ENCODE peak calls at places on chromosomes 2 and 18, in ten cellular contexts. S, B, P, L, F, H, K, O, T and X are unnamed samples.

GRCh38 chr18:31646332-31646822 is 38.0 kb downstream of the B4GALT6 start:
- DNase-seq in S (peak; percentile 24), B (no peak), P (no peak), L (no peak), F (no peak), H (no peak), K (no peak), O (no peak), T (no peak), X (no peak)

GRCh38 chr2:62112192-62112591 is 83.7 kb upstream of the B3GNT2 start:
- DNase-seq in S (peak; percentile 17), B (no peak), P (peak; percentile 16), L (no peak), F (no peak), H (no peak), K (no peak), O (peak; percentile 26), T (no peak), X (peak; percentile 39)

GRCh38 chr2:196660264-196660663 is 20.7 kb downstream of the CCDC150 start:
- DNase-seq in S (no peak), B (no peak), P (peak; percentile 56), L (no peak), F (no peak), H (no peak), K (peak; percentile 42), O (no peak), T (no peak), X (peak; percentile 49)

GRCh38 chr2:29143657-29144056 is 28.4 kb downstream of the CLIP4 start:
- DNase-seq in S (no peak), B (no peak), P (no peak), L (no peak), F (no peak), H (no peak), K (no peak), O (no peak), T (no peak), X (no peak)

GRCh38 chr2:47029737-47030524 is 114.3 kb upstream of the MCFD2 start:
- DNase-seq in S (no peak), B (no peak), P (no peak), L (no peak), F (no peak), H (no peak), K (peak; percentile 18), O (no peak), T (no peak), X (peak; percentile 81)

GRCh38 chr2:190679813-190680591 is 31.1 kb downstream of the NAB1 start:
- DNase-seq in S (no peak), B (peak; percentile 37), P (peak; percentile 34), L (no peak), F (peak; percentile 54), H (no peak), K (peak; percentile 86), O (peak; percentile 87), T (peak; percentile 51), X (peak; percentile 32)

GRCh38 chr2:165582863-165583506 is 113.5 kb downstream of the CSRNP3 start:
- DNase-seq in S (no peak), B (no peak), P (no peak), L (no peak), F (no peak), H (no peak), K (no peak), O (no peak), T (no peak), X (no peak)

GRCh38 chr2:241636182-241636982 is 576 bp downstream of the THAP4 start:
- DNase-seq in S (no peak), B (peak; percentile 24), P (no peak), L (no peak), F (peak; percentile 46), H (peak; percentile 27), K (no peak), O (peak; percentile 75), T (peak; percentile 44), X (no peak)

GRCh38 chr2:201618744-201619654 is 24.3 kb downstream of the TMEM237 start:
- DNase-seq in S (no peak), B (peak; percentile 48), P (peak; percentile 78), L (no peak), F (peak; percentile 85), H (peak; percentile 79), K (peak; percentile 64), O (peak; percentile 77), T (no peak), X (peak; percentile 27)

GRCh38 chr18:69444221-69444620 is 43.5 kb downstream of the DOK6 start:
- DNase-seq in S (peak; percentile 7), B (no peak), P (no peak), L (no peak), F (no peak), H (no peak), K (no peak), O (no peak), T (no peak), X (no peak)

GRCh38 chr2:118774458-118775133 is 72.9 kb downstream of the EN1 start:
- DNase-seq in S (no peak), B (no peak), P (peak; percentile 47), L (no peak), F (peak; percentile 62), H (peak; percentile 16), K (peak; percentile 36), O (peak; percentile 91), T (no peak), X (peak; percentile 21)

GRCh38 chr2:109322646-109323045 is 193.6 kb downstream of the SH3RF3 start:
- DNase-seq in S (no peak), B (no peak), P (no peak), L (no peak), F (no peak), H (no peak), K (no peak), O (no peak), T (no peak), X (no peak)

GRCh38 chr2:109320195-109320935 is 191.4 kb downstream of the SH3RF3 start:
- DNase-seq in S (no peak), B (no peak), P (no peak), L (no peak), F (no peak), H (no peak), K (peak; percentile 15), O (no peak), T (peak; percentile 26), X (no peak)

GRCh38 chr2:109322111-109322510 is 193.1 kb downstream of the SH3RF3 start:
- DNase-seq in S (peak; percentile 96), B (peak; percentile 98), P (peak; percentile 99), L (no peak), F (peak; percentile 84), H (peak; percentile 93), K (peak; percentile 79), O (no peak), T (no peak), X (peak; percentile 82)

GRCh38 chr2:109318949-109319342 is 189.9 kb downstream of the SH3RF3 start:
- DNase-seq in S (no peak), B (no peak), P (no peak), L (no peak), F (no peak), H (no peak), K (no peak), O (no peak), T (no peak), X (no peak)

GRCh38 chr2:109321570-109321969 is 192.6 kb downstream of the SH3RF3 start:
- DNase-seq in S (no peak), B (no peak), P (peak; percentile 71), L (no peak), F (no peak), H (no peak), K (no peak), O (no peak), T (no peak), X (no peak)
- TF ChIP-seq CTCF in S (no peak), B (peak; percentile 24), P (peak; percentile 31), L (no peak), F (no peak), H (no peak), K (no peak), O (no peak), T (no peak), X (no peak)

GRCh38 chr2:127293386-127293757 is 572 bp downstream of the ERCC3 start:
- DNase-seq in S (no peak), B (no peak), P (no peak), L (no peak), F (no peak), H (no peak), K (no peak), O (peak; percentile 27), T (peak; percentile 30), X (peak; percentile 17)
- H3K4me3 ChIP-seq in S (peak overlapping the region; percentile 72), B (peak overlapping the region; percentile 95), P (peak overlapping the region; percentile 93), L (peak overlapping the region; percentile 86), F (peak overlapping the region; percentile 92), H (peak overlapping the region; percentile 71), K (peak overlapping the region; percentile 97), O (peak overlapping the region; percentile 97), T (peak overlapping the region; percentile 88), X (peak overlapping the region; percentile 69)

GRCh38 chr2:63301481-63301880 is 250.9 kb downstream of the OTX1 start:
- DNase-seq in S (no peak), B (no peak), P (no peak), L (no peak), F (no peak), H (no peak), K (no peak), O (peak; percentile 14), T (peak; percentile 47), X (no peak)

DNA sequence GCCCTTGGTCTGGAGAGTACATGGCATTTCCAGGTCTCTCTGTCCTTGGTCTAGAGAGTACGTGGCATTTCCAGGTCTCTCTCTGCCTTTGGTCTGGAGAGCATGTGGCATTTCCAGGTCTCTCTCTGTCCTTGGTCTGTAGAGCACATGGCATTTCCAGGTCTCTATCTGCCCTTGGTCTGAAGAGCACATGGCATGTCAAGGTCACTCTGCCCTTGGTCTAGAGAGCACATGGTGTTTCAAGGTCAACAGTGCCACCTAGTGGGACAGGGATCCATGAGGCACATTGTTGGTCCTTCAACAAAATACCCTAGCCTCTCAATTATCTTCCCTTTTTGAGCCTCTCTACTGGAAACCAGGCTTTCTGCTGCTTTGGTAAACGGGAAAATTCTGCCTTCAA is 250.2 kb downstream of the OTX1 start:
- DNase-seq in S (no peak), B (no peak), P (no peak), L (no peak), F (no peak), H (no peak), K (no peak), O (peak; percentile 64), T (no peak), X (no peak)
- TF ChIP-seq CTCF in S (no peak), B (no peak), P (no peak), L (no peak), F (no peak), H (no peak), K (no peak), O (peak; percentile 55), T (peak; percentile 26), X (no peak)

GRCh38 chr18:39241534-39241933 is 1675.9 kb upstream of the CELF4 start:
- DNase-seq in S (no peak), B (no peak), P (no peak), L (no peak), F (no peak), H (no peak), K (no peak), O (no peak), T (no peak), X (no peak)

GRCh38 chr18:39238951-39239350 is 1673.4 kb upstream of the CELF4 start:
- DNase-seq in S (no peak), B (no peak), P (no peak), L (no peak), F (no peak), H (no peak), K (no peak), O (no peak), T (no peak), X (no peak)

DNA sequence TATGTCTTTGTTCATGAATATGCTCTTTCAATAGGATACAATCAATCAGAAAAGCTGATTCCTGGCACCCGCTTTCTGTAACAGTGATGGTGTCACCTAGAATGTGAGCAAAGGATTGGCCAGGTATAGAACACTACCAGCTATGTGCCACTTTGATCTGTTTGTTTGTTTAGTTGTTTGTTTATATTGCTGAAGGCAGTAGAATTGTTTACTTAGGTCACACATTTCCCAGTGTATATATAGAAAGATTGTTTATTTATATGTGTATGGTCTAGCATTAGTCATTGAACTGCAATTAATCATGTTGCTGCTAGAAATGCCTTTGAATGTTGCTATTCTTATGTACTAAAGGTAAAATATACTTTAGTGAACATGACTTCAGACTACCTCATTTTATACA is 1678.6 kb upstream of the CELF4 start:
- DNase-seq in S (no peak), B (no peak), P (no peak), L (no peak), F (no peak), H (no peak), K (no peak), O (no peak), T (no peak), X (no peak)
- H3K4me3 ChIP-seq in S (no peak overlapping the region), B (no peak overlapping the region), P (no peak overlapping the region), L (no peak overlapping the region), F (no peak overlapping the region), H (no peak overlapping the region), K (no peak overlapping the region), O (no peak overlapping the region), T (no peak overlapping the region), X (no peak overlapping the region)